ENCODE peak calls at places on chromosomes 3 and 15, in nine cellular contexts. One of them, this sample, is unnamed.

GRCh38 chr3:65963787-65964707 is 74.7 kb downstream of the MAGI1 start:
- DNase-seq in adrenal gland: no peak
- DNase-seq in CD8-positive, alpha-beta T cell: no peak
- DNase-seq in mucosa of descending colon: no peak
- DNase-seq in astrocyte: peak; percentile 96
- DNase-seq in GM23338: peak; percentile 20
- DNase-seq in HFF-Myc: peak; percentile 57
- DNase-seq in bronchial epithelial cell: peak; percentile 97
- DNase-seq in transverse colon: no peak
- DNase-seq in this sample: peak; percentile 69

GRCh38 chr3:159667261-159667660 is 321.4 kb upstream of the IL12A start:
- DNase-seq in GM23338: no peak
- DNase-seq in CD8-positive, alpha-beta T cell: no peak
- DNase-seq in bronchial epithelial cell: no peak
- DNase-seq in astrocyte: peak; percentile 20
- DNase-seq in HFF-Myc: no peak
- DNase-seq in transverse colon: no peak
- DNase-seq in mucosa of descending colon: no peak
- DNase-seq in adrenal gland: no peak
- DNase-seq in this sample: no peak

GRCh38 chr3:128343287-128344045 is 123.2 kb downstream of the DNAJB8 start:
- DNase-seq in HFF-Myc: peak; percentile 65
- DNase-seq in CD8-positive, alpha-beta T cell: no peak
- DNase-seq in mucosa of descending colon: peak; percentile 42
- DNase-seq in GM23338: no peak
- DNase-seq in astrocyte: peak; percentile 51
- DNase-seq in adrenal gland: no peak
- DNase-seq in transverse colon: no peak
- DNase-seq in bronchial epithelial cell: peak; percentile 81
- DNase-seq in this sample: no peak

GRCh38 chr3:64094713-64095079 is 71.4 kb upstream of the PSMD6 start:
- DNase-seq in adrenal gland: no peak
- DNase-seq in HFF-Myc: no peak
- DNase-seq in GM23338: peak; percentile 74
- DNase-seq in CD8-positive, alpha-beta T cell: no peak
- DNase-seq in transverse colon: no peak
- DNase-seq in bronchial epithelial cell: no peak
- DNase-seq in astrocyte: no peak
- DNase-seq in mucosa of descending colon: no peak
- DNase-seq in this sample: no peak

GRCh38 chr3:108461641-108462040 is 48.8 kb downstream of the MYH15 start:
- DNase-seq in CD8-positive, alpha-beta T cell: no peak
- DNase-seq in GM23338: no peak
- DNase-seq in bronchial epithelial cell: no peak
- DNase-seq in transverse colon: no peak
- DNase-seq in mucosa of descending colon: no peak
- DNase-seq in adrenal gland: no peak
- DNase-seq in HFF-Myc: no peak
- DNase-seq in astrocyte: no peak
- DNase-seq in this sample: no peak

GRCh38 chr3:48400824-48401433 is 28.9 kb downstream of the FBXW12 start:
- DNase-seq in bronchial epithelial cell: peak; percentile 65
- DNase-seq in GM23338: peak; percentile 83
- DNase-seq in transverse colon: peak; percentile 68
- DNase-seq in mucosa of descending colon: peak; percentile 45
- DNase-seq in adrenal gland: peak; percentile 75
- DNase-seq in astrocyte: peak; percentile 24
- DNase-seq in CD8-positive, alpha-beta T cell: peak; percentile 78
- DNase-seq in HFF-Myc: peak; percentile 21
- DNase-seq in this sample: no peak

GRCh38 chr3:187900961-187901755 is 155.9 kb upstream of the BCL6 start:
- DNase-seq in adrenal gland: no peak
- DNase-seq in GM23338: no peak
- DNase-seq in mucosa of descending colon: no peak
- DNase-seq in transverse colon: no peak
- DNase-seq in astrocyte: no peak
- DNase-seq in bronchial epithelial cell: no peak
- DNase-seq in CD8-positive, alpha-beta T cell: no peak
- DNase-seq in HFF-Myc: no peak
- DNase-seq in this sample: no peak

GRCh38 chr3:95758707-95759106 is 1055.7 kb upstream of the EPHA6 start:
- DNase-seq in HFF-Myc: no peak
- DNase-seq in CD8-positive, alpha-beta T cell: no peak
- DNase-seq in bronchial epithelial cell: no peak
- DNase-seq in astrocyte: no peak
- DNase-seq in adrenal gland: no peak
- DNase-seq in mucosa of descending colon: no peak
- DNase-seq in transverse colon: no peak
- DNase-seq in GM23338: no peak
- DNase-seq in this sample: no peak

GRCh38 chr3:41933154-41933676 is 28.7 kb downstream of the ULK4 start:
- DNase-seq in mucosa of descending colon: no peak
- DNase-seq in adrenal gland: no peak
- DNase-seq in HFF-Myc: peak; percentile 24
- DNase-seq in transverse colon: no peak
- DNase-seq in GM23338: no peak
- DNase-seq in astrocyte: peak; percentile 66
- DNase-seq in CD8-positive, alpha-beta T cell: no peak
- DNase-seq in bronchial epithelial cell: peak; percentile 34
- DNase-seq in this sample: no peak

GRCh38 chr3:184005981-184006507 is 11.6 kb downstream of the ABCC5 start:
- DNase-seq in HFF-Myc: no peak
- DNase-seq in transverse colon: peak; percentile 94
- DNase-seq in GM23338: peak; percentile 53
- DNase-seq in bronchial epithelial cell: peak; percentile 96
- DNase-seq in adrenal gland: peak; percentile 67
- DNase-seq in mucosa of descending colon: peak; percentile 88
- DNase-seq in astrocyte: peak; percentile 56
- DNase-seq in CD8-positive, alpha-beta T cell: no peak
- DNase-seq in this sample: peak; percentile 36

GRCh38 chr3:137583256-137583655 is 180.9 kb upstream of the SOX14 start:
- DNase-seq in GM23338: no peak
- DNase-seq in HFF-Myc: no peak
- DNase-seq in adrenal gland: no peak
- DNase-seq in bronchial epithelial cell: no peak
- DNase-seq in CD8-positive, alpha-beta T cell: no peak
- DNase-seq in astrocyte: no peak
- DNase-seq in transverse colon: no peak
- DNase-seq in mucosa of descending colon: no peak
- DNase-seq in this sample: no peak

GRCh38 chr3:156471431-156471830 is 83.5 kb downstream of the SSR3 start:
- DNase-seq in bronchial epithelial cell: no peak
- DNase-seq in mucosa of descending colon: no peak
- DNase-seq in transverse colon: no peak
- DNase-seq in GM23338: no peak
- DNase-seq in astrocyte: peak; percentile 23
- DNase-seq in HFF-Myc: no peak
- DNase-seq in adrenal gland: no peak
- DNase-seq in CD8-positive, alpha-beta T cell: no peak
- DNase-seq in this sample: no peak
- H3K4me3 ChIP-seq in bronchial epithelial cell: no peak overlapping the region
- H3K4me3 ChIP-seq in mucosa of descending colon: no peak overlapping the region
- H3K4me3 ChIP-seq in transverse colon: no peak overlapping the region
- H3K4me3 ChIP-seq in GM23338: no peak overlapping the region
- H3K4me3 ChIP-seq in astrocyte: no peak overlapping the region
- H3K4me3 ChIP-seq in HFF-Myc: no peak overlapping the region
- H3K4me3 ChIP-seq in adrenal gland: no peak overlapping the region
- H3K4me3 ChIP-seq in CD8-positive, alpha-beta T cell: no peak overlapping the region
- H3K4me3 ChIP-seq in this sample: no peak overlapping the region

DNA sequence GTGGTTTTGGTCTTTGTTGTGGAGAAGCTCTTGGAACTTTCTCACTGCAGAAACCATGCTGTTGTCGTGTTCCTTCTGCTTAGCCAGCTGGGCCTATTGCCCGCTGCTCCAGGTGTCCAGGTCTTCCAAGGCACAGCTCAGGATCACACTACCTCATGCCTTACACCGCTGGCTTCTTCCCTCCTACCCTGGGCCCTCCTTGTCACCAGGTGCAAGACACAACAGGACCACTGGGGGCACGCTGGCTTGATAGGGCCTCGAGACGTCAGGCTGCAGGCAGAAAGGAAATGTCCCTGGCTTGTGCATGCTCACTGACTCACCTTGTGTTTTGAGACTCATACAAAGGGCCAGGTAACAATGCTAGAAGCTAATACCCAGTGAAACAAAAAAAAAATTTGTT is 32.3 kb downstream of the PAQR9 start:
- DNase-seq in transverse colon: peak; percentile 14
- DNase-seq in astrocyte: no peak
- DNase-seq in CD8-positive, alpha-beta T cell: no peak
- DNase-seq in HFF-Myc: no peak
- DNase-seq in adrenal gland: no peak
- DNase-seq in GM23338: peak; percentile 67
- DNase-seq in bronchial epithelial cell: peak; percentile 52
- DNase-seq in mucosa of descending colon: no peak
- DNase-seq in this sample: no peak
- TF ChIP-seq CTCF in transverse colon: no peak
- TF ChIP-seq CTCF in astrocyte: no peak
- TF ChIP-seq CTCF in CD8-positive, alpha-beta T cell: no peak
- TF ChIP-seq CTCF in HFF-Myc: no peak
- TF ChIP-seq CTCF in adrenal gland: no peak
- TF ChIP-seq CTCF in GM23338: peak; percentile 22
- TF ChIP-seq CTCF in bronchial epithelial cell: peak; percentile 5
- TF ChIP-seq CTCF in mucosa of descending colon: no peak
- TF ChIP-seq CTCF in this sample: peak; percentile 21

DNA sequence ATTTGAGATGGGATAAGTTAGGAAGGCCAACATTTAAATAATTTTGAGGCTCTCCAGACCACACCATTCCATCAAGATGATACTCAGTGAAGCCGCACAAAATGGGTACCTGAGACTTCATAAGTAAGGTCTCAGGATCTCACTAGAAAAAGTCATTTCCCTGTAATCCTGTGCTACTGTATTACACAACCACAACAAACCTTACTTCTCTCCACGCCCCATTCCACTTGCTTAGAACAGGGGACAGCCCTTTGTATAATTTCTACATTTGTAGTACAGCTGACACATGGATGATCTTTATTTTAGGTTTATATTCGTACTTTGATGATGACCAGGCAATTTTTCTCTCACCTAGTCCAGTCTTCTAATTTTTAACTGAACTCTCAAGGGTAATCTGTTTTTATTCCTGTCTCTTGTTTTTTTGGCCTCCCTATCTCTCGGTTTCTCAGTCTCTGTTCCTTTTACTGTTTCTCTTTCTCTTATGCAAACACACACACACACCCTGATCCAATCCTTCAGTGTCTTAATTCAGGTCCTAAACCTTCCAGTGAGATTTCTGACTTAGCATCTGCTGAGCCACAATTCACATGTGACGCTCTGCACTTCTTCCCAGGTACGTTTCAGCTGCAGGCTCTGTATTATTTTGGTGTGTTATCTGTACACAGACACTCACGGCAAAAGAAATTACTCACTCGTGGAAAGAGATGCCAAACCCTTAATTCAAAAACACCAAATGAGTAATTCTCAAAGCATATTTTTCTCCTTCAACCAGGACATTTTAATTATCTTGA is 223.2 kb upstream of the THBS1 start:
- DNase-seq in bronchial epithelial cell: no peak
- DNase-seq in HFF-Myc: no peak
- DNase-seq in CD8-positive, alpha-beta T cell: no peak
- DNase-seq in mucosa of descending colon: no peak
- DNase-seq in adrenal gland: no peak
- DNase-seq in GM23338: no peak
- DNase-seq in astrocyte: peak; percentile 26
- DNase-seq in transverse colon: no peak
- DNase-seq in this sample: no peak
- H3K4me3 ChIP-seq in bronchial epithelial cell: no peak overlapping the region
- H3K4me3 ChIP-seq in HFF-Myc: no peak overlapping the region
- H3K4me3 ChIP-seq in CD8-positive, alpha-beta T cell: no peak overlapping the region
- H3K4me3 ChIP-seq in mucosa of descending colon: no peak overlapping the region
- H3K4me3 ChIP-seq in adrenal gland: no peak overlapping the region
- H3K4me3 ChIP-seq in GM23338: no peak overlapping the region
- H3K4me3 ChIP-seq in astrocyte: no peak overlapping the region
- H3K4me3 ChIP-seq in transverse colon: no peak overlapping the region
- H3K4me3 ChIP-seq in this sample: no peak overlapping the region

DNA sequence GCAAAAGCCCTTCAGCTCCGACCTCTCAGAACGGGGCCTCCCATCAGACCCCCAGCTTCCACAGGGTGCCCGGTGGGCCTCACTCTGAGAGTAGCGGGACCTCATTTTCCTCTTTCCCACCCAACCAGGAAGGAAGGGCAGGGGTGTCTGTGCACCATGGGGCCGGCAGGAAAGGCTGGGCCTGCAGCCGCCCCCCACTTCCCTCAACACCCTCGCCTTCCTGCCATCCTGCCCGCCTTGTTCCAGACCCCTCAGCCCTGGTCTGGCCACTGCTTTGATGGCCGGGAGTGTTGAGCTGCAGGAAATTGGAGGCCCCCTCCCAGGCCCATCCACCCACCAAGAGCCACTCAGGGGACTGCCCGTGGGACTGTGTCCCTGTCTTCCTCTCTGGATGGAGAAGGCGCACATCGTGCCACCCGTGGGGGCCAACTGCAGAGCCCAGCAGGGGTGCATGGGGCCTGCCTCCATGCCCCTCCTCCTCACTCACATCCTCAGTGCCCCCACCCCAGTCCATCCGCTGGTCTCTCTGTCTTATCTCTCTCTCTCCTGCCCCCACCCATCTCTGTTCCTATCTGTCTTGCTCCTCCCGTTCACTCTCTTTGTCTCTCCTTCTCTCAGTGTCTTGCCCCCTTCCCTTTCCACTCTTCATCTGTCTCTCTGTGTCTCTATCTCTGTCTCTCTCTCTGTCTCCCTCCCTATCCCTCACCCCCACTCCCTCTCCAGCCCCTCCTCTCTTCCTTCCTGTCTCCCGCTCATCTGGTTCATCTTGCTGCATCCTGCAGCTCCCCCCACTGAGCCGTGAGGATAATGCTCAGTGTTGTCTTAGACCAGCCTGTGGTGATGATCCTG is 1.8 kb upstream of the PLXND1 start:
- DNase-seq in GM23338: peak; percentile 78
- DNase-seq in astrocyte: no peak
- DNase-seq in HFF-Myc: no peak
- DNase-seq in mucosa of descending colon: no peak
- DNase-seq in CD8-positive, alpha-beta T cell: no peak
- DNase-seq in adrenal gland: no peak
- DNase-seq in transverse colon: no peak
- DNase-seq in bronchial epithelial cell: no peak
- DNase-seq in this sample: no peak
- TF ChIP-seq CTCF in GM23338: peak; percentile 86
- TF ChIP-seq CTCF in astrocyte: no peak
- TF ChIP-seq CTCF in HFF-Myc: peak; percentile 39
- TF ChIP-seq CTCF in mucosa of descending colon: no peak
- TF ChIP-seq CTCF in CD8-positive, alpha-beta T cell: no peak
- TF ChIP-seq CTCF in adrenal gland: peak; percentile 28
- TF ChIP-seq CTCF in transverse colon: no peak
- TF ChIP-seq CTCF in bronchial epithelial cell: no peak
- TF ChIP-seq CTCF in this sample: peak; percentile 23

This sample was measured in epithelial cell of proximal tubule.